ENCODE peak calls at places on chromosome 16, in eight cellular contexts. T, C, A, V, D, E, X and R are unnamed samples.

GRCh38 chr16:7090628-7091115 is 242.0 kb upstream of the RBFOX1 start:
- DNase-seq in T (no peak), C (no peak), A (no peak), V (no peak), D (no peak), E (no peak), X (no peak), R (no peak)

GRCh38 chr16:85644093-85644712 is 31.1 kb downstream of the GSE1 start:
- DNase-seq in T (no peak), C (no peak), A (no peak), V (no peak), D (no peak), E (no peak), X (no peak), R (no peak)

GRCh38 chr16:84881702-84882521 is 62.1 kb downstream of the CRISPLD2 start:
- DNase-seq in T (peak; percentile 95), C (no peak), A (peak; percentile 61), V (no peak), D (no peak), E (no peak), X (no peak), R (no peak)

GRCh38 chr16:84729716-84730320 is 30.0 kb downstream of the USP10 start:
- DNase-seq in T (no peak), C (no peak), A (no peak), V (no peak), D (no peak), E (no peak), X (no peak), R (no peak)

GRCh38 chr16:4917117-4917516 is 19.8 kb downstream of the PPL start:
- DNase-seq in T (peak; percentile 38), C (no peak), A (no peak), V (no peak), D (no peak), E (no peak), X (no peak), R (no peak)

GRCh38 chr16:57883953-57884654 is 81.8 kb upstream of the KIFC3 start:
- DNase-seq in T (no peak), C (no peak), A (no peak), V (no peak), D (no peak), E (no peak), X (no peak), R (no peak)

GRCh38 chr16:69112285-69113129 is 7.1 kb downstream of the HAS3 start:
- DNase-seq in T (no peak), C (peak; percentile 31), A (peak; percentile 85), V (no peak), D (no peak), E (no peak), X (peak; percentile 83), R (peak; percentile 68)

GRCh38 chr16:49681449-49681848 is 174.5 kb downstream of the ZNF423 start:
- DNase-seq in T (no peak), C (no peak), A (no peak), V (no peak), D (no peak), E (no peak), X (no peak), R (no peak)

GRCh38 chr16:22183901-22184614 is 21.8 kb downstream of the SDR42E2 start:
- DNase-seq in T (no peak), C (no peak), A (no peak), V (no peak), D (no peak), E (no peak), X (no peak), R (no peak)

GRCh38 chr16:66070140-66070887 is 296.2 kb upstream of the CDH5 start:
- DNase-seq in T (peak; percentile 22), C (no peak), A (no peak), V (no peak), D (no peak), E (peak; percentile 5), X (no peak), R (no peak)

GRCh38 chr16:84096447-84097005 is 20.2 kb downstream of the MBTPS1 start:
- DNase-seq in T (no peak), C (no peak), A (no peak), V (no peak), D (no peak), E (no peak), X (no peak), R (peak; percentile 55)

GRCh38 chr16:28307936-28308335 is 15.6 kb downstream of the SBK1 start:
- DNase-seq in T (no peak), C (no peak), A (no peak), V (no peak), D (no peak), E (no peak), X (no peak), R (no peak)